ENCODE peak calls at places on chromosomes 7 and 10, in seven cellular contexts. Z, F, T, J, M, E and B are unnamed samples.
A peak's percentile ranks its signal among the peaks of the same experiment; 100 is the strongest.

GRCh38 chr10:60536529-60537114 is 146.9 kb upstream of the ANK3 start:
- DNase-seq in Z (no peak), F (no peak), T (no peak), J (peak; percentile 64), M (peak; percentile 25), E (no peak), B (no peak)

GRCh38 chr7:101684980-101685323 is 55.9 kb upstream of the MYL10 start:
- DNase-seq in Z (no peak), F (no peak), T (no peak), J (no peak), M (no peak), E (no peak), B (no peak)

GRCh38 chr7:112452102-112452888 is 2.0 kb downstream of the IFRD1 start:
- DNase-seq in Z (peak; percentile 73), F (no peak), T (peak; percentile 28), J (peak; percentile 65), M (peak; percentile 81), E (peak; percentile 51), B (no peak)

GRCh38 chr10:4450981-4451501 is 375.0 kb upstream of the AKR1E2 start:
- DNase-seq in Z (no peak), F (peak; percentile 52), T (no peak), J (peak; percentile 94), M (peak; percentile 95), E (no peak), B (peak; percentile 82)

GRCh38 chr7:46603780-46604725 is 683.0 kb upstream of the IGFBP3 start:
- DNase-seq in Z (peak; percentile 98), F (no peak), T (peak; percentile 73), J (peak; percentile 92), M (peak; percentile 78), E (peak; percentile 25), B (no peak)

GRCh38 chr10:28382520-28383269 is 79.8 kb upstream of the MPP7 start:
- DNase-seq in Z (no peak), F (peak; percentile 2), T (no peak), J (peak; percentile 79), M (peak; percentile 60), E (no peak), B (peak; percentile 70)

GRCh38 chr7:108003591-108003935 is 602 bp upstream of the LAMB1 start:
- DNase-seq in Z (no peak), F (no peak), T (no peak), J (no peak), M (no peak), E (no peak), B (no peak)

GRCh38 chr7:74203157-74203556 is 6.6 kb upstream of the LAT2 start:
- DNase-seq in Z (no peak), F (no peak), T (peak; percentile 60), J (peak; percentile 80), M (peak; percentile 72), E (no peak), B (peak; percentile 29)

GRCh38 chr10:128870830-128871597 is 596.0 kb upstream of the MGMT start:
- DNase-seq in Z (no peak), F (no peak), T (no peak), J (no peak), M (no peak), E (no peak), B (no peak)

GRCh38 chr10:92241158-92241500 is 49.7 kb downstream of the CPEB3 start:
- DNase-seq in Z (no peak), F (no peak), T (peak; percentile 67), J (peak; percentile 48), M (peak; percentile 11), E (no peak), B (no peak)

GRCh38 chr7:130960208-130960988 is 226.4 kb upstream of the KLF14 start:
- DNase-seq in Z (no peak), F (peak; percentile 96), T (no peak), J (peak; percentile 97), M (peak; percentile 99), E (no peak), B (peak; percentile 97)

GRCh38 chr10:95387383-95387782 is 96.6 kb upstream of the PDLIM1 start:
- DNase-seq in Z (no peak), F (no peak), T (no peak), J (no peak), M (no peak), E (no peak), B (no peak)

GRCh38 chr10:3807928-3808496 is 23.0 kb upstream of the KLF6 start:
- DNase-seq in Z (no peak), F (no peak), T (no peak), J (no peak), M (no peak), E (no peak), B (no peak)

GRCh38 chr7:264541-265191 is 25.3 kb upstream of the FOXL3 start:
- DNase-seq in Z (no peak), F (no peak), T (no peak), J (no peak), M (peak; percentile 12), E (no peak), B (no peak)

GRCh38 chr7:22698762-22699161 is 28.2 kb upstream of the IL6 start:
- DNase-seq in Z (no peak), F (no peak), T (no peak), J (no peak), M (no peak), E (no peak), B (no peak)

GRCh38 chr7:3000566-3000965 is 43.1 kb downstream of the CARD11 start:
- DNase-seq in Z (no peak), F (no peak), T (no peak), J (no peak), M (no peak), E (no peak), B (no peak)

GRCh38 chr10:126123466-126123865 is 227.1 kb downstream of the FANK1 start:
- DNase-seq in Z (peak; percentile 50), F (no peak), T (no peak), J (no peak), M (no peak), E (no peak), B (no peak)

GRCh38 chr10:34491666-34492065 is 323.4 kb downstream of the PARD3 start:
- DNase-seq in Z (no peak), F (no peak), T (no peak), J (peak; percentile 12), M (no peak), E (no peak), B (no peak)

GRCh38 chr7:22582860-22583640 is 83.1 kb upstream of the STEAP1B start:
- DNase-seq in Z (no peak), F (peak; percentile 79), T (peak; percentile 18), J (peak; percentile 91), M (peak; percentile 97), E (no peak), B (peak; percentile 80)

GRCh38 chr7:38678342-38679054 is 47.3 kb upstream of the AMPH start:
- DNase-seq in Z (no peak), F (no peak), T (no peak), J (no peak), M (no peak), E (no peak), B (no peak)

GRCh38 chr7:30896783-30897617 is 14.7 kb upstream of the AQP1 start:
- DNase-seq in Z (no peak), F (no peak), T (no peak), J (no peak), M (no peak), E (no peak), B (no peak)

GRCh38 chr7:82530361-82530760 is 86.8 kb upstream of the CACNA2D1 start:
- DNase-seq in Z (no peak), F (no peak), T (no peak), J (no peak), M (no peak), E (no peak), B (no peak)

GRCh38 chr10:11448545-11449244 is 162.8 kb downstream of the USP6NL start:
- DNase-seq in Z (peak; percentile 32), F (no peak), T (no peak), J (no peak), M (no peak), E (no peak), B (no peak)

GRCh38 chr10:24320373-24320772 is 111.4 kb downstream of the KIAA1217 start:
- DNase-seq in Z (no peak), F (no peak), T (no peak), J (no peak), M (no peak), E (no peak), B (no peak)

GRCh38 chr7:134016942-134017303 is 110.2 kb upstream of the LRGUK start:
- DNase-seq in Z (no peak), F (no peak), T (no peak), J (no peak), M (no peak), E (no peak), B (no peak)
- TF ChIP-seq CTCF in Z (peak; percentile 38), F (no peak), T (no peak), J (no peak), M (no peak), E (peak; percentile 12), B (no peak)

DNA sequence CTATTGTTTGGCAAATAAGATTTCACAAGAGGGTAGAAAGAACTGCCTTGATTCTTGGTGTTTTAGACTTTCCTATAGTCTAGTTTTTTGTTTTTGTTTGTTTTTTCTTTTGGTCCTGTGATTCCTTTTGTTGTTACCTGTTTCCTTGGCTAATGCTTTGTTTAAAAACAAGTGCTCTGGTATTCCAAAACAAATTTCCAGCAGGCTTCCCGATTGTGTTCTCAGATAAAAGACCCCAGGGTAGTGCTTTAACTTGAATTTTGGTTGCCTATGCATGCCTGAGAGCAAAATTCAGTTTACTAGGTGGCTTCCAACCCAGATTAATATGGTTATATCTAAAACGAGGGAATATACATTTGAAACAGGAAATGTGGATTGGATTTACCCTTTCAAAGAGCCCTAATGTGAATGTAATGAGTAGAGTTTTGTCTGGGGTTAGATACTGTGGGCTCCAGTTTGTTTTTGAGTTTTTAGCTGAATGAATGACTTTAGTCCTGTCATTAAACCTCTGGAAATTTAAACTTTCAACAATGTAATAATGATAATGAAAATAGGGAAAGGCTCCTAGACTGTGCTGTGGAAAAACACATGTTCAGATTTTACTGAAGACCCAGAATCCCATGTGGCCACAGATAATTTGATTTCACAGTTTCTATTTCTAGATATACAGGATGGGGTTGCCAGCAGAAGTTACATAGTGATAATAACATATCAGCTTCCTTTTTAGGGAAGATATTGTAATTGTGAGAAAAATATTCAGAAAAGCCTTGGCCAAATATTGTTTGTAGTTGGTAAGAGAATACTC is 23.9 kb downstream of the AUTS2 start:
- DNase-seq in Z (no peak), F (no peak), T (no peak), J (no peak), M (no peak), E (no peak), B (no peak)
- H3K4me3 ChIP-seq in Z (no peak overlapping the region), F (no peak overlapping the region), T (no peak overlapping the region), J (no peak overlapping the region), M (no peak overlapping the region), E (no peak overlapping the region), B (no peak overlapping the region)

GRCh38 chr7:36441344-36442022 is 51.8 kb downstream of the ANLN start:
- DNase-seq in Z (no peak), F (no peak), T (no peak), J (no peak), M (no peak), E (no peak), B (no peak)
- TF ChIP-seq CTCF in Z (no peak), F (no peak), T (no peak), J (no peak), M (no peak), E (no peak), B (no peak)

DNA sequence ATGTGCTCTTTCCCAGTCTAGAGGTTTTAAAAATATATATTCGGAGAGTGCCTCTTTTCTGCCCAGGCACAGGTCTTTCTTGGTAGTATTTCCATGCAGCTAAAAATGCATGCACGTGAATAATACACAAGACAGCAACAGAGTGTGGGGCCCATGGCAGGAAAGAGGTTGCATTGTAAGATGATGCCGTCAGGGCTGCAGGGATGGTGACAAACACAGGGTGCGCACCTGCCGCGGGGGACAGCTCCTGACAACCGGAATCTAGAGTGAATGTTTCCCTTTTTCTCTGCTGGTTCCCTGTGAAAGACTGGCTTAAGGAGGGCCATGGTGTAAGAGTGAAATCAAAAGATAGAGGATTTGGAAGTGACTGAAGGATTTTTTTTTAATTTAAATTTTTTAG is 105.2 kb upstream of the BTBD16 start:
- DNase-seq in Z (no peak), F (no peak), T (no peak), J (no peak), M (no peak), E (no peak), B (no peak)
- H3K4me3 ChIP-seq in Z (no peak overlapping the region), F (no peak overlapping the region), T (no peak overlapping the region), J (no peak overlapping the region), M (no peak overlapping the region), E (no peak overlapping the region), B (no peak overlapping the region)